ENCODE peak calls at places on chromosome 21, in four cellular contexts. B is lung, M is fibroblast of lung, A is tibial artery. H is an unnamed sample.

GRCh38 chr21:45530423-45531113 is 11.7 kb downstream of the SLC19A1 start:
- DNase-seq in B (no peak), A (no peak), M (no peak), H (peak; percentile 17)

GRCh38 chr21:45255381-45256020 is 32.2 kb downstream of the POFUT2 start:
- DNase-seq in B (no peak), M (no peak), A (peak; percentile 7), H (no peak)

GRCh38 chr21:46124083-46124925 is 26.4 kb downstream of the COL6A2 start:
- DNase-seq in M (no peak), B (no peak), A (peak; percentile 21), H (no peak)

GRCh38 chr21:42262826-42263225 is 43.9 kb downstream of the ABCG1 start:
- DNase-seq in A (peak; percentile 53), M (no peak), B (peak; percentile 69), H (peak; percentile 39)

GRCh38 chr21:36052860-36053766 is 7.2 kb downstream of the SETD4 start:
- DNase-seq in A (no peak), M (no peak), B (no peak), H (no peak)

GRCh38 chr21:42039911-42040351 is 29.8 kb upstream of the ZBTB21 start:
- DNase-seq in A (no peak), M (peak; percentile 81), B (no peak), H (no peak)

GRCh38 chr21:14916676-14917141 is 148.1 kb downstream of the NRIP1 start:
- DNase-seq in M (peak; percentile 43), A (no peak), B (no peak), H (peak; percentile 54)

GRCh38 chr21:39562791-39563770 is 49.7 kb upstream of the B3GALT5 start:
- DNase-seq in M (no peak), B (no peak), A (no peak), H (no peak)

GRCh38 chr21:16179732-16180131 is 449.9 kb downstream of the USP25 start:
- DNase-seq in M (peak; percentile 37), B (no peak), A (no peak), H (no peak)

GRCh38 chr21:34815831-34816700 is 147.3 kb downstream of the CLIC6 start:
- DNase-seq in B (no peak), M (no peak), A (no peak), H (no peak)

GRCh38 chr21:16570196-16570595 is 840.4 kb downstream of the USP25 start:
- DNase-seq in A (no peak), M (peak; percentile 73), B (no peak), H (no peak)

GRCh38 chr21:44434568-44434925 is 20.8 kb upstream of the LRRC3 start:
- DNase-seq in A (no peak), B (no peak), M (no peak), H (no peak)

GRCh38 chr21:45525153-45525909 is 16.9 kb downstream of the SLC19A1 start:
- DNase-seq in M (no peak), B (no peak), A (no peak), H (no peak)

GRCh38 chr21:35179990-35180557 is 131.0 kb upstream of the RUNX1 start:
- DNase-seq in A (no peak), M (peak; percentile 96), B (no peak), H (no peak)

GRCh38 chr21:31641416-31641922 is 18.0 kb upstream of the SOD1 start:
- DNase-seq in M (no peak), A (no peak), B (no peak), H (no peak)
- H3K4me1 ChIP-seq in M (no peaks in the 10 kb centered on the region), A (no peaks in the 10 kb centered on the region), B (no peaks in the 10 kb centered on the region), H (no peaks in the 10 kb centered on the region)

DNA sequence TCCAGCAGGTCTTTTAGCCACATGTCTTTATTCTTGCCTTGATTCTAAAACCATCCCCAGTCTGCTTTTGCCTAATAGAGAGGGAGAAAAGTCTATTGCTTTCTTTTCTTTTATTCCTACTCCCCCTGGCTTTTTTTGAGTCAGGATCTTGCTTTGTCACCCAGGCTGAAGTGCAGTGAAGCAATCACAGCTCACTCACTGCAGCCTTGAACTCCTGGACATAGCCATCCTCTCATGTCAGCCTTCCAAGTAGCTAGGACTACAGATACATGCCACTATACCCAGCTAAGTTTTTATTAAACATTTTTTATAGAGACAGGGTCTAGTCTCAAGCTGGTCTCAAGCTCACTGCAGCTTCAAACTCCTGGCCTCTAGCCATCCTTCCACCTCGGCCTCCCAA is 72.5 kb upstream of the PAXBP1 start:
- DNase-seq in A (no peak), B (no peak), M (no peak), H (no peak)
- TF ChIP-seq CTCF in A (no peak), B (no peak), M (no peak), H (no peak)

GRCh38 chr21:38326429-38326828 is 69.6 kb downstream of the KCNJ15 start:
- DNase-seq in M (no peak), B (no peak), A (no peak), H (no peak)

GRCh38 chr21:38325216-38325615 is 68.4 kb downstream of the KCNJ15 start:
- DNase-seq in M (no peak), A (no peak), B (no peak), H (no peak)

GRCh38 chr21:38323721-38324591 is 67.2 kb downstream of the KCNJ15 start:
- DNase-seq in B (no peak), M (peak; percentile 96), A (no peak), H (no peak)

GRCh38 chr21:38326899-38327298 is 70.1 kb downstream of the KCNJ15 start:
- DNase-seq in B (no peak), A (no peak), M (no peak), H (no peak)

DNA sequence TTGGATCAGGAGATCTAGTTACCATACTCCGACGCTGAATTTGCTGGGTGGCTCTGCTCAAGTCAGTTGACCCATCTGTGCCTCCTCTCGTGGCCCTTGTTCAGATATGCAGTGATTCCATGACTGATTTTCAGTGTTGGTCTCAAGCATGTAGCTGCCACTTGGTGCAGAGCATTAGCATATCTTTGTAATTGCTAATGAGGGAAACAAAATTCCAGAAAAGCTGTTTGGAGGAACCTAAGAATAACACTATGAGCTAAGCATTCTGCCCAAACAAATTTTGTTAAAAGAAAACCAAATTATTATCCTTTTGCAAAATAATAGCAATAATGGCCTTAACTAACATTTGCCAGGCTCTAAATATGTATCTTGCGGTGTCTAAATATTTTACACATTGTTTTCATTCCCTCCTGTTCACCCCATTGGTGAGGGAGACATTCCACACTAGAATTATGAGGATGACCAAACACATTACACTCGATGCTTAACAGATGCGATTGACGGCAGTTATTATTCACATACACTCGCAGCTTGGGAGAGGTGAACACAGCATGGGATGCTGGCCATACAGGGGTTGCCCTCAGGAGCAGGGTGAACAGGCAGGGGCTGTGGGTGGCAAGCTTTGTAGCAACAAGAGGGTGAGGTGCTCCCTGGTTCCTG is 69.1 kb downstream of the KCNJ15 start:
- DNase-seq in M (no peak), A (no peak), B (no peak), H (no peak)
- H3K4me1 ChIP-seq in M (peaks cover 3% of the 10 kb centered on the region), A (no peaks in the 10 kb centered on the region), B (peaks cover 6% of the 10 kb centered on the region), H (no peaks in the 10 kb centered on the region)

GRCh38 chr21:18801468-18801867 is 397.9 kb upstream of the TMPRSS15 start:
- DNase-seq in M (peak; percentile 13), A (no peak), B (no peak), H (peak; percentile 18)
- TF ChIP-seq CTCF in M (no peak), A (no peak), B (no peak), H (peak; percentile 18)

H was measured in Caco-2.